ENCODE peak calls at places on chromosomes 13 and 19, in ten cellular contexts. I is AG04449; E is caudate nucleus; H is stimulated activated CD4-positive, alpha-beta T cell treated with anti-CD3 and anti-CD28 coated beads, Interleukin-2, amount 100 ng/mL, for 48 hours; U is Karpas-422; T is NCI-H1436; R is AG04450; M is progenitor cell of endocrine pancreas; P is NCI-H2081 treated with DMSO at 0.1 percent for 48 hours; J is fibroblast of lung. W is an unnamed sample.

GRCh38 chr19:12884926-12885748 is 1.9 kb downstream of the KLF1 start:
- DNase-seq in H (peak), M (peak), T (peak), E (peak), R (no peak), I (no peak), U (peak), J (peak), P (peak), W (peak)

GRCh38 chr13:59488436-59488835 is 675.3 kb downstream of the DIAPH3 start:
- DNase-seq in I (no peak), R (no peak), E (no peak), J (no peak), T (no peak), P (no peak), M (no peak), U (no peak), H (no peak), W (no peak)

GRCh38 chr19:1154731-1155351 is 19.2 kb downstream of the SBNO2 start:
- DNase-seq in T (no peak), U (no peak), P (no peak), M (no peak), J (peak), R (peak), I (no peak), H (no peak), E (no peak), W (no peak)

GRCh38 chr19:54316746-54317107 is 3.8 kb upstream of the LILRA5 start:
- DNase-seq in H (no peak), P (no peak), M (no peak), U (peak), T (no peak), I (no peak), R (no peak), E (no peak), J (no peak), W (no peak)

GRCh38 chr19:35142531-35143230 is 374 bp upstream of the FXYD7 start:
- DNase-seq in M (peak), T (no peak), I (no peak), P (no peak), H (peak), R (no peak), U (peak), J (no peak), E (peak), W (no peak)

GRCh38 chr19:5219551-5220304 is 120.9 kb downstream of the PTPRS start:
- DNase-seq in T (no peak), U (no peak), J (no peak), H (no peak), M (no peak), I (no peak), E (no peak), P (no peak), R (no peak), W (no peak)

GRCh38 chr13:42706286-42706685 is 75.1 kb upstream of the FAM216B start:
- DNase-seq in H (no peak), T (no peak), R (no peak), U (no peak), I (no peak), M (no peak), J (no peak), E (no peak), P (no peak), W (no peak)

GRCh38 chr13:24192036-24192810 is 31.7 kb downstream of the SPATA13 start:
- DNase-seq in U (no peak), E (no peak), T (no peak), M (no peak), R (no peak), J (no peak), H (no peak), P (no peak), I (no peak), W (no peak)

GRCh38 chr13:49517461-49517860 is 21.7 kb downstream of the PHF11 start:
- DNase-seq in I (no peak), H (no peak), R (no peak), M (no peak), T (no peak), P (no peak), U (no peak), E (peak), J (no peak), W (no peak)

GRCh38 chr13:100596516-100596915 is 7.9 kb upstream of the GGACT start:
- DNase-seq in R (no peak), E (no peak), T (no peak), J (no peak), I (no peak), P (no peak), M (no peak), H (no peak), U (no peak), W (no peak)

GRCh38 chr13:87368639-87369038 is 302.5 kb upstream of the SLITRK5 start:
- DNase-seq in P (no peak), M (no peak), J (no peak), T (no peak), I (no peak), E (no peak), R (no peak), H (no peak), U (no peak), W (no peak)

GRCh38 chr13:30900952-30901749 is 4.9 kb upstream of the MEDAG start:
- DNase-seq in R (no peak), U (no peak), H (no peak), T (no peak), I (no peak), J (no peak), M (no peak), P (no peak), E (no peak), W (no peak)

GRCh38 chr13:93915269-93915809 is 564.1 kb downstream of the DCT start:
- DNase-seq in J (peak), I (no peak), U (no peak), H (no peak), P (no peak), E (no peak), R (peak), T (no peak), M (no peak), W (no peak)

GRCh38 chr19:52331757-52332156 is 4.3 kb upstream of the ZNF610 start:
- DNase-seq in E (no peak), U (no peak), J (peak), M (no peak), T (no peak), R (no peak), H (no peak), I (no peak), P (no peak), W (no peak)

GRCh38 chr19:10269333-10270179 is 1.4 kb upstream of the ICAM1 start:
- DNase-seq in E (peak), M (peak), P (no peak), I (no peak), T (peak), H (peak), U (peak), R (no peak), J (peak), W (peak)

GRCh38 chr13:107438251-107438650 is 777.1 kb downstream of the LIG4 start:
- DNase-seq in R (no peak), I (no peak), T (no peak), U (no peak), P (no peak), H (no peak), M (no peak), J (no peak), E (no peak), W (no peak)

GRCh38 chr13:110047511-110047910 is 259.4 kb downstream of the COL4A1 start:
- DNase-seq in M (no peak), E (no peak), J (peak), H (no peak), R (peak), I (no peak), P (no peak), U (no peak), T (no peak), W (no peak)

GRCh38 chr19:3698386-3698950 is 1.8 kb downstream of the PIP5K1C start:
- DNase-seq in M (no peak), J (no peak), I (no peak), U (peak), R (no peak), T (no peak), H (no peak), E (no peak), P (no peak), W (no peak)

GRCh38 chr13:91169641-91170040 is 177.8 kb upstream of the MIR17HG start:
- DNase-seq in H (no peak), P (no peak), E (no peak), R (no peak), I (no peak), M (no peak), J (no peak), U (no peak), T (no peak), W (no peak)

GRCh38 chr19:21128901-21129698 is 12.7 kb upstream of the ZNF431 start:
- DNase-seq in P (no peak), E (no peak), U (no peak), M (no peak), I (no peak), R (no peak), H (no peak), T (no peak), J (no peak), W (no peak)

GRCh38 chr19:468587-469256 is 7.9 kb upstream of the SHC2 start:
- DNase-seq in P (no peak), J (no peak), E (no peak), R (no peak), H (no peak), U (no peak), M (no peak), I (no peak), T (no peak), W (no peak)

GRCh38 chr13:46475586-46475991 is 77.4 kb upstream of the LRCH1 start:
- DNase-seq in R (no peak), H (no peak), T (no peak), J (peak), M (no peak), P (no peak), U (no peak), E (no peak), I (no peak), W (no peak)

GRCh38 chr19:5961969-5962945 is 15.7 kb downstream of the RANBP3 start:
- DNase-seq in J (peak), P (peak), H (no peak), U (no peak), T (peak), M (peak), E (peak), I (no peak), R (no peak), W (no peak)

GRCh38 chr19:18756896-18757295 is 34.2 kb downstream of the COMP start:
- DNase-seq in T (peak), R (no peak), H (no peak), M (no peak), P (peak), U (no peak), E (no peak), I (no peak), J (no peak), W (no peak)

GRCh38 chr13:78067290-78067689 is 148.7 kb upstream of the EDNRB start:
- DNase-seq in R (no peak), E (no peak), P (no peak), T (no peak), J (no peak), I (no peak), U (no peak), M (no peak), H (no peak), W (no peak)

GRCh38 chr19:57947088-57947418 is 453 bp downstream of the ZNF256 start:
- DNase-seq in P (no peak), H (no peak), I (no peak), J (no peak), U (no peak), T (no peak), E (no peak), R (no peak), M (no peak), W (no peak)

GRCh38 chr13:31595568-31595967 is 143.8 kb upstream of the RXFP2 start:
- DNase-seq in I (no peak), M (no peak), J (no peak), U (no peak), R (no peak), T (no peak), E (no peak), H (no peak), P (no peak), W (no peak)

GRCh38 chr19:41541990-41542584 is 33.9 kb upstream of the CEACAM21 start:
- DNase-seq in R (no peak), M (no peak), E (no peak), H (peak), J (no peak), P (no peak), I (no peak), U (peak), T (peak), W (no peak)

GRCh38 chr13:41515491-41516139 is 58.3 kb downstream of the RGCC start:
- DNase-seq in U (no peak), P (no peak), R (no peak), M (no peak), E (no peak), J (no peak), T (no peak), H (no peak), I (no peak), W (no peak)

GRCh38 chr19:58581227-58582141 is 8.3 kb upstream of the MZF1 start:
- DNase-seq in E (no peak), I (no peak), T (no peak), J (peak), U (peak), M (peak), R (peak), H (peak), P (no peak), W (peak)

GRCh38 chr13:20696073-20696472 is 7.4 kb upstream of the IL17D start:
- DNase-seq in J (no peak), U (no peak), I (no peak), P (no peak), M (no peak), T (no peak), E (no peak), R (no peak), H (no peak), W (no peak)

GRCh38 chr19:3006075-3006767 is 22.9 kb downstream of the TLE2 start:
- DNase-seq in M (no peak), I (no peak), H (no peak), P (no peak), T (no peak), J (no peak), R (no peak), U (peak), E (no peak), W (no peak)